ENCODE peak calls at places on chromosomes 1 and 21, in eight cellular contexts. A is GM12891, F is H54, Z is uterus, S is breast epithelium, T is lower leg skin, G is suprapubic skin, N is prostate gland. B is an unnamed sample.

GRCh38 chr1:182615468-182616129 is 11.4 kb upstream of the RGS16 start:
- DNase-seq in A (no peak), F (no peak), Z (peak; percentile 63), S (peak; percentile 55), T (no peak), G (peak; percentile 88), N (no peak), B (peak; percentile 68)

GRCh38 chr1:48371598-48371997 is 100.4 kb downstream of the SPATA6 start:
- DNase-seq in A (no peak), F (no peak), Z (no peak), S (no peak), T (no peak), G (no peak), N (no peak), B (no peak)

GRCh38 chr1:17046043-17046657 is 7.7 kb downstream of the SDHB start:
- DNase-seq in A (no peak), F (peak; percentile 22), Z (no peak), S (no peak), T (no peak), G (no peak), N (no peak), B (peak; percentile 60)

GRCh38 chr21:44914176-44914874 is 6.4 kb downstream of the ITGB2 start:
- DNase-seq in A (no peak), F (no peak), Z (no peak), S (no peak), T (no peak), G (no peak), N (no peak), B (no peak)

GRCh38 chr1:110719908-110720307 is 45.2 kb upstream of the KCNA3 start:
- DNase-seq in A (no peak), F (no peak), Z (no peak), S (no peak), T (no peak), G (no peak), N (no peak), B (no peak)

GRCh38 chr1:46087891-46088290 is 44.5 kb downstream of the PIK3R3 start:
- DNase-seq in A (no peak), F (no peak), Z (no peak), S (no peak), T (no peak), G (no peak), N (no peak), B (no peak)

GRCh38 chr21:43645414-43645891 is 13.8 kb downstream of the HSF2BP start:
- DNase-seq in A (peak; percentile 37), F (no peak), Z (peak; percentile 42), S (peak; percentile 60), T (peak; percentile 75), G (no peak), N (peak; percentile 64), B (no peak)

GRCh38 chr1:198156745-198157240 is at the start of gene NEK7:
- DNase-seq in A (peak; percentile 36), F (peak; percentile 79), Z (peak; percentile 85), S (peak; percentile 73), T (peak; percentile 80), G (peak; percentile 84), N (peak; percentile 87), B (peak; percentile 77)

GRCh38 chr1:26775666-26776065 is 12.1 kb upstream of the PIGV start:
- DNase-seq in A (no peak), F (no peak), Z (no peak), S (no peak), T (no peak), G (no peak), N (no peak), B (no peak)

GRCh38 chr1:109248797-109249629 is at the start of gene CELSR2:
- DNase-seq in A (peak; percentile 93), F (peak; percentile 91), Z (peak; percentile 41), S (no peak), T (peak; percentile 22), G (no peak), N (peak; percentile 62), B (peak; percentile 82)

GRCh38 chr1:206930210-206930798 is 8.6 kb upstream of the FCMR start:
- DNase-seq in A (peak; percentile 60), F (no peak), Z (no peak), S (no peak), T (no peak), G (no peak), N (no peak), B (no peak)

GRCh38 chr1:54110991-54111390 is 41.8 kb downstream of the CDCP2 start:
- DNase-seq in A (no peak), F (no peak), Z (no peak), S (no peak), T (no peak), G (no peak), N (no peak), B (no peak)

GRCh38 chr1:35377553-35377952 is 109.0 kb downstream of the ZMYM4 start:
- DNase-seq in A (no peak), F (no peak), Z (no peak), S (no peak), T (no peak), G (no peak), N (no peak), B (no peak)

GRCh38 chr1:195450794-195451193 is 1157.4 kb downstream of the KCNT2 start:
- DNase-seq in A (no peak), F (no peak), Z (no peak), S (no peak), T (no peak), G (no peak), N (no peak), B (no peak)

GRCh38 chr1:89804646-89805237 is 16.1 kb upstream of the LRRC8D start:
- DNase-seq in A (no peak), F (peak; percentile 58), Z (peak; percentile 75), S (peak; percentile 81), T (peak; percentile 88), G (peak; percentile 88), N (peak; percentile 80), B (peak; percentile 86)
- TF ChIP-seq POLR2A in A (no peak), F (no peak), Z (no peak), S (no peak), T (no peak), G (no peak), N (no peak), B (no peak)

GRCh38 chr1:32992489-32993214 is 28.0 kb upstream of the RNF19B start:
- DNase-seq in A (peak; percentile 47), F (peak; percentile 84), Z (peak; percentile 37), S (peak; percentile 81), T (peak; percentile 87), G (peak; percentile 89), N (peak; percentile 76), B (peak; percentile 11)
- TF ChIP-seq POLR2A in A (no peak), F (no peak), Z (no peak), S (no peak), T (no peak), G (no peak), N (no peak), B (no peak)

DNA sequence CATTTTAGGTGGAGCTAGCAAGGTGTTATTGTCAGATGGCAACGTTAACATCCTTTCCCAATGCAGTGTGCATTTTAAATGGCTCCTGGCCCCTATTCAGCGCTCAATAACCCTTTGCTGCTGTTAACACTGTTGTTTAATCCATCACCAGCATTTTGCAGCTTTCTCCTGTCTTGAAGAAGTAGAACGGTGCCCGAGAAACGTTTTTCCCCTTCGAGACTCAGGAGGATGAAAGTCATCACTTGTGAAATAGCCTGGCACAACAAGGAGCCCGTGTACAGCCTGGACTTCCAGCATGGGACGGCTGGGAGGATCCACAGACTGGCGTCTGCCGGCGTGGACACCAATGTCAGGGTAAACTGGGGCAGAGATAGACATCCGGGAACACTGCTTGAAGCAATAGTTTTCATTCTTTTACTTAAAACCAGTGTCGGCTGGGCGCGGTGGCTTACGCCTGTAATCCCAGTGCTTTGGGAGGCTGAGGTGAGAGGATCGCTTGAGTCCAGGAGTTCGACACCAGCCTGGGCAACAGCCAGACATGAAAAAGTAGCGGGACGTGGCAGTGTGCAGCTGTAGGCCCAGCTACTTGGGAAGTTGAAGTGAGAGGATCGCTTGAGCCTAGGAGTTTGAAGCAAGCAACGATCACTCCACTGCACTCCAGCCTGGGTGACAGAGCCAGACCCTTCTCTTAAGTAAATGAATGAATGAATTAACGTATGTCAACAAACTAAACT is 884 bp downstream of the CHAF1B start:
- DNase-seq in A (no peak), F (no peak), Z (peak; percentile 19), S (no peak), T (no peak), G (no peak), N (no peak), B (no peak)
- TF ChIP-seq POLR2A in A (no peak), F (no peak), Z (no peak), S (no peak), T (no peak), G (no peak), N (no peak), B (no peak)

DNA sequence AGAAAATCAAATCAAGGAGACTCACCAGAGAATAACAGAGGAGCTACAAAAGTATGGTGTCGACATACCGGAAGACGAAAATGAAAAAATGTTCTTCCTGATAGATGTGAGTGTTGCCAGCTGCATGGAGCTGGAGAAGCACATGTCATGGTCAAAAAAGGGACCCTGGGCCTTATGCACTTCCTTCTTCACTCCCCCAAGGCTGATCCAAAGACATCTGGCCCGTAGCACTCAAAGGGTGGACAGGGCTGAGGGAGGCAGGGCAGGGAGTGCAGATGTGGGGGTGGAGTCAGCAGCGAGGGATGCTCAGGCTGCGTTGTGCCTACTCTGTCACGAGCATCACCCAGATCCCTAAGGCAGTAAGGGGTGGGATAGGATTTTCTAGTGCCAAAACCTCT is 19.4 kb downstream of the MX1 start:
- DNase-seq in A (no peak), F (no peak), Z (no peak), S (no peak), T (no peak), G (peak; percentile 16), N (no peak), B (no peak)
- TF ChIP-seq POLR2A in A (no peak), F (no peak), Z (no peak), S (no peak), T (no peak), G (no peak), N (no peak), B (no peak)

GRCh38 chr1:37261129-37261528 is 213.3 kb upstream of the ZC3H12A start:
- DNase-seq in A (no peak), F (no peak), Z (no peak), S (no peak), T (no peak), G (no peak), N (no peak), B (no peak)

GRCh38 chr1:37262439-37263170 is 211.8 kb upstream of the ZC3H12A start:
- DNase-seq in A (no peak), F (no peak), Z (no peak), S (no peak), T (no peak), G (no peak), N (no peak), B (no peak)

GRCh38 chr1:37267111-37267835 is 207.1 kb upstream of the ZC3H12A start:
- DNase-seq in A (no peak), F (no peak), Z (no peak), S (no peak), T (no peak), G (no peak), N (no peak), B (no peak)

GRCh38 chr1:37265786-37266667 is 208.4 kb upstream of the ZC3H12A start:
- DNase-seq in A (no peak), F (no peak), Z (no peak), S (no peak), T (no peak), G (no peak), N (no peak), B (no peak)

GRCh38 chr1:37265156-37265555 is 209.2 kb upstream of the ZC3H12A start:
- DNase-seq in A (no peak), F (no peak), Z (no peak), S (no peak), T (no peak), G (no peak), N (no peak), B (no peak)
- TF ChIP-seq POLR2A in A (no peak), F (no peak), Z (no peak), S (no peak), T (no peak), G (no peak), N (no peak), B (no peak)

GRCh38 chr1:155729031-155729898 is 40.4 kb downstream of the DAP3 start:
- DNase-seq in A (no peak), F (peak; percentile 33), Z (no peak), S (peak; percentile 23), T (peak; percentile 31), G (no peak), N (peak; percentile 65), B (peak; percentile 64)
- TF ChIP-seq POLR2A in A (no peak), F (no peak), Z (no peak), S (no peak), T (no peak), G (no peak), N (no peak), B (no peak)

B was measured in erythroblast.